ENCODE peak calls at places on chromosomes 12 and 14, in seven cellular contexts. I is upper lobe of left lung, B is prostate gland, T is testis, V is A549, Q is HCT116, E is uterus. X is an unnamed sample. For H3K4me1, the result is how much of the 10 kb centered on the place peaks cover.

GRCh38 chr14:65290830-65291229 is 121.7 kb upstream of the FUT8 start:
- DNase-seq in I (no peak), B (no peak), T (no peak), V (no peak), Q (peak), E (no peak), X (no peak)

GRCh38 chr12:42056130-42056529 is 88.5 kb downstream of the GXYLT1 start:
- DNase-seq in I (no peak), B (no peak), T (no peak), V (no peak), Q (no peak), E (no peak), X (no peak)

GRCh38 chr12:13211191-13211858 is 14.8 kb downstream of the EMP1 start:
- DNase-seq in I (no peak), B (no peak), T (no peak), V (no peak), Q (no peak), E (no peak), X (no peak)

GRCh38 chr12:22657538-22657937 is 32.6 kb downstream of the ETNK1 start:
- DNase-seq in I (no peak), B (no peak), T (no peak), V (no peak), Q (no peak), E (no peak), X (no peak)

GRCh38 chr12:120640840-120641833 is 711 bp downstream of the CABP1 start:
- DNase-seq in I (peak), B (peak), T (peak), V (no peak), Q (no peak), E (peak), X (peak)

GRCh38 chr12:79932393-79932792 is 2.5 kb downstream of the PPP1R12A start:
- DNase-seq in I (no peak), B (no peak), T (no peak), V (no peak), Q (no peak), E (no peak), X (no peak)

GRCh38 chr12:26524862-26525465 is 308.0 kb downstream of the ITPR2 start:
- DNase-seq in I (no peak), B (no peak), T (peak), V (no peak), Q (peak), E (no peak), X (peak)

GRCh38 chr12:116690016-116690709 is 47.7 kb downstream of the SPRING1 start:
- DNase-seq in I (no peak), B (no peak), T (no peak), V (no peak), Q (no peak), E (no peak), X (no peak)

GRCh38 chr12:98238513-98238912 is 276.9 kb upstream of the TMPO start:
- DNase-seq in I (no peak), B (no peak), T (no peak), V (no peak), Q (no peak), E (peak), X (no peak)

GRCh38 chr12:58923781-58924180 is 3.5 kb upstream of the LRIG3 start:
- DNase-seq in I (no peak), B (no peak), T (no peak), V (no peak), Q (no peak), E (no peak), X (no peak)

GRCh38 chr12:3752741-3753486 is at the start of gene CRACR2A:
- DNase-seq in I (peak), B (peak), T (peak), V (peak), Q (peak), E (peak), X (peak)

GRCh38 chr12:124551268-124552144 is 15.9 kb downstream of the NCOR2 start:
- DNase-seq in I (peak), B (peak), T (peak), V (no peak), Q (no peak), E (peak), X (peak)

GRCh38 chr12:119338593-119339363 is 4.2 kb downstream of the CCDC60 start:
- DNase-seq in I (no peak), B (no peak), T (no peak), V (no peak), Q (no peak), E (no peak), X (no peak)

GRCh38 chr14:92510972-92511371 is 2.6 kb upstream of the RIN3 start:
- DNase-seq in I (no peak), B (no peak), T (no peak), V (no peak), Q (peak), E (no peak), X (peak)

GRCh38 chr14:75822522-75823288 is 159.1 kb downstream of the TGFB3 start:
- DNase-seq in I (no peak), B (no peak), T (no peak), V (no peak), Q (peak), E (no peak), X (no peak)

GRCh38 chr14:105092124-105092911 is 27.1 kb upstream of the GPR132 start:
- DNase-seq in I (peak), B (no peak), T (no peak), V (peak), Q (no peak), E (peak), X (no peak)

GRCh38 chr12:15830538-15830937 is 41.4 kb upstream of the EPS8 start:
- DNase-seq in I (no peak), B (no peak), T (no peak), V (no peak), Q (no peak), E (no peak), X (no peak)

GRCh38 chr14:35332517-35333346 is 40.5 kb downstream of the PSMA6 start:
- DNase-seq in I (peak), B (no peak), T (no peak), V (no peak), Q (no peak), E (no peak), X (peak)

GRCh38 chr14:88424573-88424972 is 39.1 kb downstream of the SPATA7 start:
- DNase-seq in I (no peak), B (no peak), T (no peak), V (no peak), Q (no peak), E (no peak), X (no peak)

GRCh38 chr12:1533205-1533601 is 61.2 kb downstream of the FBXL14 start:
- DNase-seq in I (no peak), B (no peak), T (no peak), V (no peak), Q (no peak), E (no peak), X (no peak)

GRCh38 chr12:113097716-113098427 is 37.7 kb downstream of the RASAL1 start:
- DNase-seq in I (no peak), B (no peak), T (peak), V (no peak), Q (no peak), E (peak), X (no peak)

GRCh38 chr14:104030958-104031357 is 54.5 kb upstream of the ASPG start:
- DNase-seq in I (no peak), B (peak), T (no peak), V (no peak), Q (no peak), E (no peak), X (no peak)

GRCh38 chr14:102781063-102781462 is 3.8 kb downstream of the TRAF3 start:
- DNase-seq in I (no peak), B (no peak), T (no peak), V (no peak), Q (no peak), E (no peak), X (no peak)

GRCh38 chr12:109767991-109768900 is 54.6 kb downstream of the FAM222A start:
- DNase-seq in I (peak), B (no peak), T (no peak), V (no peak), Q (no peak), E (no peak), X (peak)

GRCh38 chr12:108854453-108855283 is 2.7 kb downstream of the SSH1 start:
- DNase-seq in I (peak), B (no peak), T (peak), V (peak), Q (peak), E (peak), X (no peak)

GRCh38 chr12:123808167-123808566 is 46.1 kb downstream of the DNAH10 start:
- DNase-seq in I (no peak), B (no peak), T (no peak), V (peak), Q (peak), E (no peak), X (no peak)

DNA sequence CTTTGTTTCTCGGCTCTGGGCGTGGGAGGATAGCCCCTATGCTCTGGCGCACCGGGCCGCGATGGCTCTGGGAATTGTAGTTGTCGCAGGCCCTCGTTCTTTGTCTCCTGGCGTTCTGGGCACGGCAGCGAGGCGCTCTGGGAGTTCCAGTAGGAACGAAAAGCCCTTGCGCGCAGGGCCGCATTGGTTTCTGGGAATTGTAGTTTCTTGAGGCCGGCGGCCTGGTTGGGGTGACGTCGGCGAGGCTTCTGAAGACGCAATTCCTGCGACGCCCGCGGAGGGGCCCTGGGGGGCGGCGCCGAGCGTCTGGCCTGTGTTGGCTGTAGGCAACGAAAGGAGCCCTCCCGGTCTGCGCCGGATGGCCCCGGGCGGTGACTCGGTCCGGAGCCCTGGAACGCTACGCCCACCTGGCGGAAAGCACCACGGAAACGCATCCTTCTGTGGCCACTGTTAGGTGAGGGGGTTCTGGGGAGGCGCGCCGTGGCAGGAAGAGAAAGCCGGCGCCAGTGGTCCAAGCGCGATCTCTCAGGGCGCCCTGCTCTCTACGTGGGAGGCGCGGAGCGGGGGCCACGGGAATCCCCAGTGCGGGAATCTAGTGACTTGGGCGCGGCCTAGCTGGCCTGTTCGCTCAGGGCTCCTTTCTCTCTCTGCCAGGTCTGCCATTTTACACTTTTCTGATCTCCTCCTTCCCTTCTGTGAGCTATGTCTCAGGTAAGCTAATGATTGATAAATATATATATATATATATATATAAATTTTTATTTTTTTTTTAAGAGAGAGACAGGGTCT is at the start of gene ZNF140:
- DNase-seq in I (peak), B (peak), T (peak), V (peak), Q (no peak), E (peak), X (peak)
- TF ChIP-seq POLR2A in I (no peak), B (peak), T (peak), V (peak), Q (no peak), E (peak), X (peak)

DNA sequence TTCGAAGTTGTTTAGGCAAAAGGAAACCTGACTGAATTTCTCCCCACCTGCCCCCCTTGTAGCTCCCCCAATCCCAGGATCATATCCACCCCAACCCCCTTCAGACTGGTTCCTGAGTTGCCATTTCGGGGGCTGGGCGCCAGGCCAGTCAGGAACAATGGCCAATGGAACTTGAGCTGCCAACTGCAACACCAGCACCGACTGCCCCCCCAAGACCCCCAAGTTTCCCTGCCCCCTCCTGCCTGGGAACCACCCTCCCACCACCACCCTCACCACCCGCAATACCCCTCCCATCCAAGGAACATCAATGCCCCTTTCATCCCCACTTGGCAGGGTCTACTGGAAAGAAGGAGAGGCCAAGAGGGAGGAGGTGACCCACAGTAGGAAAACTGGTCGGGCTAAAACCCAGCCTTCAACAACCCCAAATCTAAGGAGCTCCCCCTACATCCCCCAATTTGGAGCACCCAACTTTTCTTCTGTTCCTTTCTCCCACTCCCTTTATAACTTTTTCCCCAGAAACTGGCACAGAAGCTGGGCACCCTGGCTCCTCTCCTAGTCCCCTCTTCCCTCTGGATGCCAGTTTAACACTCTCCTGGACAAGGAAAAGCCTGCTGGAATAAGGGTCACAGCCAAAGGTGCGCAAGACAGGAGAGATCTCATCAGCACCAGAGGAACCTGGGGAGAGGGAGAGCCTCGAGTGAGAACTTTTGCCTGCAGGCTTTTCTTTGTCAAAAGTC is 1.6 kb upstream of the NDRG2 start:
- DNase-seq in I (no peak), B (no peak), T (no peak), V (no peak), Q (no peak), E (no peak), X (no peak)
- H3K4me1 ChIP-seq in I (under half), B (under half), T (under half), V (under half), Q (under half), E (under half), X (under half)

DNA sequence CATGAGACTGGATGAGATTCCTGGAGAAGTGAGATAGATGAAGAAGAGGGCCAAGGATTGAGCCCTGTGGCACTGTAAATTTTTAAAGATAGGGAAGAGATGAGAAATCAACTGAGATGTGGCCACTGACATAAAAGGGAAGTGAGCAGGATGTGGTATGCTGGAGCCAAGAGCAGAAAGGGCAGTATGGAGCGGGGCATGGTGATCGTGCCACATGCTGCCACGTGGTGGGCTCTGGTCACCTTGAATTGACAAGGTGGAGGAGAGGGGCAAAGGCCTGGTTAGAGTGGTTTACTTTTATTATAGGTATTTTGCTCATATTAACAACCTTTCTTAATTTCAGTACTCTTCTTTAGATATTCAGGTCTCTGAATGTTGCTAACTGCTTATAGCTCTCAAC is 257.9 kb downstream of the NEDD1 start:
- DNase-seq in I (no peak), B (no peak), T (no peak), V (no peak), Q (no peak), E (no peak), X (no peak)
- TF ChIP-seq POLR2A in I (no peak), B (no peak), T (no peak), V (no peak), Q (no peak), E (no peak), X (no peak)

GRCh38 chr14:48703728-48704467 is 882.3 kb downstream of the RPS29 start:
- DNase-seq in I (no peak), B (no peak), T (no peak), V (no peak), Q (no peak), E (no peak), X (no peak)
- H3K4me1 ChIP-seq in I (under half), B (under half), T (under half), V (under half), Q (under half), E (under half), X (under half)

GRCh38 chr12:101607894-101608293 is 13.1 kb downstream of the MYBPC1 start:
- DNase-seq in I (no peak), B (no peak), T (no peak), V (no peak), Q (no peak), E (no peak), X (no peak)
- TF ChIP-seq POLR2A in I (no peak), B (no peak), T (no peak), V (no peak), Q (no peak), E (no peak), X (no peak)

GRCh38 chr12:67666605-67667004 is 18.1 kb downstream of the DYRK2 start:
- DNase-seq in I (no peak), B (no peak), T (no peak), V (no peak), Q (no peak), E (no peak), X (no peak)

GRCh38 chr12:67665679-67666078 is 17.1 kb downstream of the DYRK2 start:
- DNase-seq in I (no peak), B (no peak), T (no peak), V (no peak), Q (no peak), E (no peak), X (no peak)

GRCh38 chr12:67659296-67659695 is 10.8 kb downstream of the DYRK2 start:
- DNase-seq in I (no peak), B (no peak), T (no peak), V (no peak), Q (no peak), E (no peak), X (no peak)

GRCh38 chr12:67661311-67662011 is 12.9 kb downstream of the DYRK2 start:
- DNase-seq in I (no peak), B (no peak), T (no peak), V (no peak), Q (no peak), E (no peak), X (no peak)

GRCh38 chr12:67663121-67663520 is 14.6 kb downstream of the DYRK2 start:
- DNase-seq in I (no peak), B (no peak), T (no peak), V (no peak), Q (no peak), E (no peak), X (no peak)
- H3K4me1 ChIP-seq in I (under half), B (under half), T (under half), V (under half), Q (under half), E (under half), X (under half)

X was measured in Peyer's patch.